ENCODE peak calls at places on chromosomes 13 and 19, in nine cellular contexts. F is activated T-cell treated with anti-CD3 and anti-CD28 coated beads for 1 hour; J is fibroblast of lung; P is A673; R is stimulated activated CD4-positive, alpha-beta T cell treated with anti-CD3 and anti-CD28 coated beads, Interleukin-4, amount 100 ng/mL, for 24 hours; M is activated CD4-positive, CD25-positive, alpha-beta regulatory T cell; Z is T-cell; A is T-helper 2 cell; G is upper lobe of right lung. O is an unnamed sample.
A peak's percentile ranks its signal among the peaks of the same experiment; 100 is the strongest.

GRCh38 chr19:42313096-42313839 is at the start of gene TMEM145:
- DNase-seq in J (peak; percentile 36), P (peak; percentile 68), A (no peak), Z (no peak), F (no peak), M (no peak), G (no peak), R (peak; percentile 35), O (no peak)

GRCh38 chr13:44752184-44752583 is 176.1 kb upstream of the TSC22D1 start:
- DNase-seq in M (no peak), P (no peak), G (no peak), A (no peak), J (no peak), R (no peak), F (no peak), Z (no peak), O (no peak)

GRCh38 chr13:66859934-66860867 is 369.9 kb downstream of the PCDH9 start:
- DNase-seq in Z (no peak), J (no peak), G (no peak), M (no peak), F (no peak), R (no peak), P (no peak), A (no peak), O (no peak)

GRCh38 chr19:42189133-42189532 is 28.3 kb downstream of the DEDD2 start:
- DNase-seq in J (no peak), A (no peak), R (no peak), P (no peak), G (no peak), Z (no peak), F (no peak), M (no peak), O (no peak)

GRCh38 chr13:107421951-107422350 is 793.4 kb downstream of the LIG4 start:
- DNase-seq in Z (no peak), G (no peak), A (no peak), J (no peak), P (no peak), M (no peak), F (no peak), R (no peak), O (no peak)

GRCh38 chr13:27918041-27918917 is 1.5 kb upstream of the PDX1 start:
- DNase-seq in P (no peak), M (no peak), J (no peak), Z (no peak), R (no peak), G (no peak), A (no peak), F (no peak), O (no peak)

GRCh38 chr13:36718146-36718545 is 44.3 kb downstream of the SERTM1 start:
- DNase-seq in F (no peak), Z (no peak), M (no peak), A (no peak), P (no peak), R (no peak), J (no peak), G (no peak), O (no peak)

GRCh38 chr19:32416749-32417469 is 11.3 kb downstream of the DPY19L3 start:
- DNase-seq in A (no peak), Z (no peak), R (no peak), P (no peak), F (no peak), G (no peak), M (no peak), J (no peak), O (no peak)

O was measured in NCI-H460.